ENCODE peak calls at places on chromosomes 4 and X, in four cellular contexts. D is activated CD8-positive, alpha-beta memory T cell treated with anti-CD3 and anti-CD28 coated beads for 4 hours; Y is activated CD4-positive, CD25-positive, alpha-beta regulatory T cell; Q is stimulated activated CD8-positive, alpha-beta memory T cell treated with anti-CD3 and anti-CD28 coated beads, Interleukin-15, amount 100 ng/mL, for 24 hours. S is an unnamed sample.

GRCh38 chrX:10168226-10168625 is 11.5 kb downstream of the CLCN4 start:
- DNase-seq in D (no peak), Y (no peak), Q (no peak), S (no peak)

GRCh38 chr4:2848449-2848848 is 4.8 kb downstream of the ADD1 start:
- DNase-seq in D (no peak), Y (no peak), Q (no peak), S (no peak)

GRCh38 chr4:110480031-110480549 is 4.1 kb downstream of the ENPEP start:
- DNase-seq in D (no peak), Y (no peak), Q (no peak), S (no peak)

GRCh38 chrX:123450217-123450616 is 266.1 kb downstream of the GRIA3 start:
- DNase-seq in D (no peak), Y (no peak), Q (no peak), S (no peak)

GRCh38 chrX:72280210-72280882 is 3.3 kb upstream of the RPS4X start:
- DNase-seq in D (no peak), Y (no peak), Q (no peak), S (no peak)

GRCh38 chr4:67104145-67104544 is 441.2 kb downstream of the CENPC start:
- DNase-seq in D (no peak), Y (no peak), Q (no peak), S (no peak)

GRCh38 chr4:129109965-129110824 is 14.2 kb downstream of the C4orf33 start:
- DNase-seq in D (no peak), Y (no peak), Q (no peak), S (no peak)

GRCh38 chr4:7537853-7538252 is 103.1 kb upstream of the PSAPL1 start:
- DNase-seq in D (no peak), Y (no peak), Q (no peak), S (no peak)

GRCh38 chr4:123569541-123569940 is 172.9 kb downstream of the SPRY1 start:
- DNase-seq in D (no peak), Y (no peak), Q (no peak), S (no peak)

S was measured in breast epithelium.